ENCODE peak calls at places on chromosomes 12 and 14, in six cellular contexts. V is sigmoid colon, X is H1, W is psoas muscle, L is adrenal gland, C is heart right ventricle. H is an unnamed sample.

GRCh38 chr12:42798811-42799438 is 209.4 kb upstream of the PRICKLE1 start:
- DNase-seq in L (no peak), V (no peak), C (no peak), X (no peak), W (no peak), H (no peak)

GRCh38 chr12:2769866-2770533 is 24.8 kb upstream of the FKBP4 start:
- DNase-seq in L (no peak), W (no peak), X (no peak), V (no peak), C (no peak), H (peak; percentile 88)

GRCh38 chr12:106147956-106148355 is 9.2 kb upstream of the NUAK1 start:
- DNase-seq in C (peak; percentile 85), X (no peak), W (peak; percentile 90), V (peak; percentile 88), L (peak; percentile 81), H (no peak)

GRCh38 chr12:53268637-53269562 is 801 bp downstream of the ESPL1 start:
- DNase-seq in C (no peak), X (no peak), V (no peak), L (no peak), W (no peak), H (no peak)

GRCh38 chr14:50260511-50260910 is 29.1 kb upstream of the SOS2 start:
- DNase-seq in V (no peak), X (no peak), C (no peak), L (no peak), W (no peak), H (no peak)

GRCh38 chr12:76457010-76457409 is 102.6 kb downstream of the OSBPL8 start:
- DNase-seq in X (no peak), C (no peak), V (no peak), W (no peak), L (no peak), H (no peak)

GRCh38 chr12:115922952-115923564 is 354.4 kb downstream of the MED13L start:
- DNase-seq in W (no peak), V (no peak), C (no peak), L (no peak), X (no peak), H (no peak)

GRCh38 chr12:92519284-92519683 is 183.5 kb upstream of the PLEKHG7 start:
- DNase-seq in V (no peak), L (no peak), X (no peak), W (no peak), C (no peak), H (no peak)

GRCh38 chr12:99911967-99912366 is 72.8 kb downstream of the ANKS1B start:
- DNase-seq in L (no peak), W (no peak), V (no peak), C (no peak), X (no peak), H (no peak)

GRCh38 chr12:127125607-127126259 is 1141.2 kb upstream of the TMEM132C start:
- DNase-seq in C (no peak), X (no peak), W (no peak), V (no peak), L (no peak), H (peak; percentile 19)

GRCh38 chr14:66509874-66510273 is 1.9 kb downstream of the GPHN start:
- DNase-seq in W (no peak), C (no peak), L (no peak), X (no peak), V (no peak), H (no peak)

GRCh38 chr14:67370830-67371229 is 10.7 kb downstream of the EIF2S1 start:
- DNase-seq in C (no peak), W (no peak), X (no peak), L (peak; percentile 35), V (no peak), H (no peak)

GRCh38 chr14:40393143-40393542 is 960.9 kb upstream of the FBXO33 start:
- DNase-seq in L (no peak), V (no peak), C (no peak), X (no peak), W (no peak), H (no peak)

GRCh38 chr12:115794659-115795081 is 482.8 kb downstream of the MED13L start:
- DNase-seq in V (no peak), C (no peak), W (no peak), X (no peak), L (no peak), H (peak; percentile 49)

GRCh38 chr12:66423290-66423689 is 121.0 kb downstream of the HELB start:
- DNase-seq in C (no peak), V (no peak), W (no peak), L (no peak), X (no peak), H (no peak)
- TF ChIP-seq CTCF in C (no peak), V (no peak), W (no peak), L (no peak), X (no peak), H (no peak)

GRCh38 chr12:14442221-14442881 is 76.9 kb downstream of the ATF7IP start:
- DNase-seq in C (no peak), L (no peak), W (no peak), X (no peak), V (no peak), H (no peak)
- H3K4me1 ChIP-seq in C (peaks cover 19% of the 10 kb centered on the region), L (peaks cover 26% of the 10 kb centered on the region), W (peaks cover 18% of the 10 kb centered on the region), X (no peaks in the 10 kb centered on the region), V (peaks cover 6% of the 10 kb centered on the region), H (no peaks in the 10 kb centered on the region)

DNA sequence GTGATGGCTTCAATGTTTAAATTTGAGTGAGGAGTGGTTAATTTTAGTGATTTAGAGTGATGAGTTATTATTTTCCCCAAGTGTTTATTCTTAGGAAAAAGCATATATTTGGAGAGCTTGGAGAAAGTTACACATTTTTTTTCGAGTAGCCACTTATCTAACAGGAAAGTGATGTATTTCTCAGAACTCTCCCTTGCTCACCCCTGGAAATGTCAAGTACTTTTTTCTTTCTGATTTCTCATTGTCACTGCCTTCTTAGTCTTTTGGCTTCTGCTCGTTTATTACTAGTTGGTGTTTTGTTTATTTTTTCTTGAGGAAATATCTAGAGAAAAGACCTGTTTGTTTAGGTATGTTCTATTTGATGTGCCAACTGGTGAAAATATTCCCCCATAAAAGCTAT is 58.8 kb downstream of the AEBP2 start:
- DNase-seq in L (no peak), C (no peak), W (no peak), X (no peak), V (no peak), H (no peak)
- TF ChIP-seq CTCF in L (no peak), C (no peak), W (no peak), X (no peak), V (no peak), H (no peak)

GRCh38 chr12:114671664-114672476 is 12.1 kb downstream of the TBX3 start:
- DNase-seq in W (peak; percentile 55), C (no peak), L (peak; percentile 78), X (no peak), V (no peak), H (no peak)
- H3K4me1 ChIP-seq in W (no peaks in the 10 kb centered on the region), C (peaks cover 19% of the 10 kb centered on the region), L (peaks cover 67% of the 10 kb centered on the region), X (peaks cover 10% of the 10 kb centered on the region), V (peaks cover 16% of the 10 kb centered on the region), H (peaks cover 4% of the 10 kb centered on the region)

DNA sequence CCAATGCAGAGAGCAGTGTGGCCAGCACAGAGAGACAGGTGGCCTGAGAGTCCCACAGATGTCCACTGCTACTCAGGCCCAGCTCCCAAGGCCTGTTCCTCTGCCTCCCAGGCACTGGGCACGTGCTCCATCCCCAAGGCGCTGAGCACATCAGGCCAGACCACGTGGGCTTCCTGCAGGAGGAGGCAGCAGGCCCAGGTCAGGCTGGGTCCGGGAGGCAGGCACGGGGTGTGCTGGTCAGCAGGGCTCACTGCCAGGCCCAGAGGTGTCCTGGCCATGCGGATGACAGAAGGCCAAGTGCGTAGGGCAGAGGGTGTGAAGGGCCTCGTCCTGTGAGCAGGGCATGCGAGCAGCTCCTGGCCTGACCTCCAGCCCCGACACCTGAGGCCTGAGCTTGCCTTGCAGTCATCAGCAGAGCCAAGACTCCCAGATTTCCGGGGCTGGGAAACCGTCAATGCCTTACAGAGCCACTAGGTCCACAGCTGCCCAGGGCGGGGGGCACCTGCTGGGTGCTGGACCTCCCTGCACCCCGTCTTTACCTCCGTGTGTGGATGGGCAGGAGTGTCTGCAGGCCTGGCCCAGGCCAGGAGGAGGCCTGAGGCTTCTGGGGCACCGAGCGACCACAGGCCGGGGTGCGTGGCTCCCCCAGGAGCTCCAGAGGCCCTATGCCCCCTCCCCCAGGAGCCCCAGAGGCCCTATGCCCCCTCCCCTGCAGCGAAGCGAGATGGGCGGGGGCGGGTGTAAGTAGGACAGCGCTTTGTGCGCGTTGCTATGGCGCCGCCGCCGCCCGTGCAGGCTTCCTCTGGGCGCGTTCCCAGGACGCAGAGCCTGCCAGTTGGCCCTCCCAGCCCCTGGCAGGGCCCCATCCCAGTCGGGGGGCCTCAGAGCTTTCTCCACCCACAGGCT is 15.0 kb downstream of the TRMT61A start:
- DNase-seq in W (peak; percentile 57), L (no peak), V (peak; percentile 86), X (no peak), C (no peak), H (no peak)
- TF ChIP-seq CTCF in W (no peak), L (no peak), V (no peak), X (no peak), C (no peak), H (no peak)

DNA sequence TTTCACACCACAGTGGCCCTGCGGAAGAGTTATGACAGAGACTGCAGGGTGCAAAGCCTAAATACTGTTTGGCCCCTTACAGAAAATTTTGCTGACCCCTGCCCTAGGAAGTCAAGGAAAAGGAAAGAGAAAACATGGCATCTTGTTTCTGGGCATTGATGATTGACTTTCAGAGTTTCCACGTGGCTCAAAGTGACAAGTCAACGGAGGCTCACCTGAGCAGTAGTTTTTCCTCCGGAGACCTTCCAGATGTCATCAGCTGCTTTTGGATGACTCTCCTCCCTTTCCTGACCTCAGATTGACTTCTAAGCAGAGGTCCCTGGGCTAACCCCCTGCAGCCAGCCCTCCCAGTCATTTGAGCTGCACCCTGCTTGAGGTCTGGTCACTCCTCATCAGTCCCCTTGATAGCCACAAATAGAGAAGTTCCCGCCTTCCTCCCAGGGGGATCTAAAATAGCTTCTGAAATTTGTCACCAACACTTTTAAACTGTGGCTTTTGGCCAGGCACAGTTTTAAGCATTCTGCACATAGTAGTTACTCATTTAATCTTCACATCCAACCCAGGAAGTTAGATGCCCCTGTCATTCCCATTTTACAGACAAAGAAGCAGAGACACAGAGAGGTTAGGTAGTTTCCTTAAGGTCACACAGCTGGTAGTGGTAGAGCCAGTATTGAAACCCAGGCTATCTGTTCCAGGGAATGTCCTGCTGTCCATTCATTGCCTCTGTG is 143.4 kb downstream of the CHST11 start:
- DNase-seq in C (no peak), W (no peak), V (no peak), L (no peak), X (no peak), H (no peak)
- H3K4me1 ChIP-seq in C (peaks cover 25% of the 10 kb centered on the region), W (peaks cover 5% of the 10 kb centered on the region), V (peaks cover 30% of the 10 kb centered on the region), L (peaks cover 55% of the 10 kb centered on the region), X (peaks cover 6% of the 10 kb centered on the region), H (no peaks in the 10 kb centered on the region)

H was measured in colonic mucosa.